ENCODE peak calls at places on chromosomes 13 and 19, in seven cellular contexts. One of them, this sample, is unnamed. For H3K36me3, the result is how much of the 10 kb centered on the place peaks cover.

GRCh38 chr19:38032951-38033350 is 125.9 kb downstream of the SIPA1L3 start:
- DNase-seq in OCI-LY7: no peak
- DNase-seq in stomach: no peak
- DNase-seq in effector memory CD4-positive, alpha-beta T cell: no peak
- DNase-seq in thoracic aorta: no peak
- DNase-seq in fibroblast of lung: peak
- DNase-seq in kidney: peak
- DNase-seq in this sample: no peak

GRCh38 chr19:51687791-51688664 is 5.1 kb upstream of the SPACA6 start:
- DNase-seq in OCI-LY7: no peak
- DNase-seq in stomach: peak
- DNase-seq in effector memory CD4-positive, alpha-beta T cell: no peak
- DNase-seq in thoracic aorta: peak
- DNase-seq in fibroblast of lung: peak
- DNase-seq in kidney: peak
- DNase-seq in this sample: peak

GRCh38 chr13:100646030-100646673 is 28.4 kb downstream of the TMTC4 start:
- DNase-seq in OCI-LY7: no peak
- DNase-seq in stomach: peak
- DNase-seq in effector memory CD4-positive, alpha-beta T cell: no peak
- DNase-seq in thoracic aorta: no peak
- DNase-seq in fibroblast of lung: peak
- DNase-seq in kidney: no peak
- DNase-seq in this sample: no peak

GRCh38 chr19:42528354-42529247 is at the start of gene CEACAM1:
- DNase-seq in OCI-LY7: peak
- DNase-seq in stomach: peak
- DNase-seq in effector memory CD4-positive, alpha-beta T cell: peak
- DNase-seq in thoracic aorta: no peak
- DNase-seq in fibroblast of lung: no peak
- DNase-seq in kidney: no peak
- DNase-seq in this sample: no peak

GRCh38 chr13:101700598-101700997 is 248.1 kb downstream of the ITGBL1 start:
- DNase-seq in OCI-LY7: no peak
- DNase-seq in stomach: no peak
- DNase-seq in effector memory CD4-positive, alpha-beta T cell: no peak
- DNase-seq in thoracic aorta: no peak
- DNase-seq in fibroblast of lung: peak
- DNase-seq in kidney: no peak
- DNase-seq in this sample: no peak

GRCh38 chr19:48945817-48946216 is 8.9 kb upstream of the BAX start:
- DNase-seq in OCI-LY7: no peak
- DNase-seq in stomach: no peak
- DNase-seq in effector memory CD4-positive, alpha-beta T cell: no peak
- DNase-seq in thoracic aorta: no peak
- DNase-seq in fibroblast of lung: no peak
- DNase-seq in kidney: peak
- DNase-seq in this sample: no peak

GRCh38 chr19:15316498-15316897 is 15.8 kb downstream of the BRD4 start:
- DNase-seq in OCI-LY7: peak
- DNase-seq in stomach: no peak
- DNase-seq in effector memory CD4-positive, alpha-beta T cell: no peak
- DNase-seq in thoracic aorta: no peak
- DNase-seq in fibroblast of lung: peak
- DNase-seq in kidney: no peak
- DNase-seq in this sample: no peak

GRCh38 chr13:62629618-62630017 is 1214.0 kb upstream of the PCDH20 start:
- DNase-seq in OCI-LY7: no peak
- DNase-seq in stomach: peak
- DNase-seq in effector memory CD4-positive, alpha-beta T cell: no peak
- DNase-seq in thoracic aorta: no peak
- DNase-seq in fibroblast of lung: no peak
- DNase-seq in kidney: no peak
- DNase-seq in this sample: no peak

GRCh38 chr19:47372603-47373002 is 23.5 kb downstream of the DHX34 start:
- DNase-seq in OCI-LY7: no peak
- DNase-seq in stomach: no peak
- DNase-seq in effector memory CD4-positive, alpha-beta T cell: no peak
- DNase-seq in thoracic aorta: no peak
- DNase-seq in fibroblast of lung: no peak
- DNase-seq in kidney: no peak
- DNase-seq in this sample: no peak
- H3K36me3 ChIP-seq in OCI-LY7: half or more
- H3K36me3 ChIP-seq in stomach: half or more
- H3K36me3 ChIP-seq in effector memory CD4-positive, alpha-beta T cell: half or more
- H3K36me3 ChIP-seq in thoracic aorta: half or more
- H3K36me3 ChIP-seq in fibroblast of lung: under half
- H3K36me3 ChIP-seq in kidney: under half
- H3K36me3 ChIP-seq in this sample: under half

GRCh38 chr19:4113398-4114088 is 10.4 kb downstream of the MAP2K2 start:
- DNase-seq in OCI-LY7: no peak
- DNase-seq in stomach: no peak
- DNase-seq in effector memory CD4-positive, alpha-beta T cell: no peak
- DNase-seq in thoracic aorta: no peak
- DNase-seq in fibroblast of lung: no peak
- DNase-seq in kidney: no peak
- DNase-seq in this sample: no peak

GRCh38 chr19:4115050-4115817 is 8.7 kb downstream of the MAP2K2 start:
- DNase-seq in OCI-LY7: peak
- DNase-seq in stomach: peak
- DNase-seq in effector memory CD4-positive, alpha-beta T cell: peak
- DNase-seq in thoracic aorta: no peak
- DNase-seq in fibroblast of lung: no peak
- DNase-seq in kidney: no peak
- DNase-seq in this sample: no peak

GRCh38 chr19:4114181-4114580 is 9.7 kb downstream of the MAP2K2 start:
- DNase-seq in OCI-LY7: no peak
- DNase-seq in stomach: no peak
- DNase-seq in effector memory CD4-positive, alpha-beta T cell: no peak
- DNase-seq in thoracic aorta: no peak
- DNase-seq in fibroblast of lung: no peak
- DNase-seq in kidney: no peak
- DNase-seq in this sample: no peak

GRCh38 chr19:4109626-4109945 is 14.3 kb downstream of the MAP2K2 start:
- DNase-seq in OCI-LY7: no peak
- DNase-seq in stomach: no peak
- DNase-seq in effector memory CD4-positive, alpha-beta T cell: no peak
- DNase-seq in thoracic aorta: no peak
- DNase-seq in fibroblast of lung: no peak
- DNase-seq in kidney: no peak
- DNase-seq in this sample: no peak

DNA sequence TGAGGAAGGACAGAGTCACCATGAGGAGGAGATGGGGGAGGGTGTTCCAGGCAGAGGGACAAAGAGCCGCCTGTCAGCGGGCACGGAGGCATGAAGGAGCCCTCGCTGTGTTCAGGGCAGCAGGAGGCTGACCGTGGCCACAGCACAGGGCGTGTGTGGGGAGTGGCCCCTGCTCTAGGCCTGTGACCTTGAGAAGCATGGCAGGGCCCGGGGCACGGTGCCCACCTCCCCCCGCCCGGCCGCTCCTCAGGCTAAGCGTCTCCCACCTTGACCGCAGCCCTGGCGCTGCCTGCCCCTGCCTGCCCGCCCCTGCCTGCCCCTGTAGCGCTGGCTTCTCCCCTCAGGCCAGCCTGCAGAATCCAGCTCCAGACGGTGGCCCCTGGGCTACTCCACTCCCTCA is 11.6 kb downstream of the MAP2K2 start:
- DNase-seq in OCI-LY7: no peak
- DNase-seq in stomach: no peak
- DNase-seq in effector memory CD4-positive, alpha-beta T cell: no peak
- DNase-seq in thoracic aorta: no peak
- DNase-seq in fibroblast of lung: no peak
- DNase-seq in kidney: no peak
- DNase-seq in this sample: no peak
- H3K36me3 ChIP-seq in OCI-LY7: half or more
- H3K36me3 ChIP-seq in stomach: half or more
- H3K36me3 ChIP-seq in effector memory CD4-positive, alpha-beta T cell: under half
- H3K36me3 ChIP-seq in thoracic aorta: under half
- H3K36me3 ChIP-seq in fibroblast of lung: under half
- H3K36me3 ChIP-seq in kidney: under half
- H3K36me3 ChIP-seq in this sample: under half

GRCh38 chr13:114008964-114009589 is 35.2 kb upstream of the C13orf46 start:
- DNase-seq in OCI-LY7: no peak
- DNase-seq in stomach: no peak
- DNase-seq in effector memory CD4-positive, alpha-beta T cell: no peak
- DNase-seq in thoracic aorta: no peak
- DNase-seq in fibroblast of lung: no peak
- DNase-seq in kidney: peak
- DNase-seq in this sample: no peak

GRCh38 chr13:114011226-114011625 is 37.4 kb upstream of the C13orf46 start:
- DNase-seq in OCI-LY7: no peak
- DNase-seq in stomach: no peak
- DNase-seq in effector memory CD4-positive, alpha-beta T cell: no peak
- DNase-seq in thoracic aorta: no peak
- DNase-seq in fibroblast of lung: no peak
- DNase-seq in kidney: peak
- DNase-seq in this sample: no peak

GRCh38 chr13:114010401-114011101 is 36.7 kb upstream of the C13orf46 start:
- DNase-seq in OCI-LY7: no peak
- DNase-seq in stomach: no peak
- DNase-seq in effector memory CD4-positive, alpha-beta T cell: no peak
- DNase-seq in thoracic aorta: no peak
- DNase-seq in fibroblast of lung: no peak
- DNase-seq in kidney: peak
- DNase-seq in this sample: no peak

GRCh38 chr13:114007566-114007965 is 33.7 kb upstream of the C13orf46 start:
- DNase-seq in OCI-LY7: no peak
- DNase-seq in stomach: no peak
- DNase-seq in effector memory CD4-positive, alpha-beta T cell: no peak
- DNase-seq in thoracic aorta: peak
- DNase-seq in fibroblast of lung: no peak
- DNase-seq in kidney: peak
- DNase-seq in this sample: no peak

DNA sequence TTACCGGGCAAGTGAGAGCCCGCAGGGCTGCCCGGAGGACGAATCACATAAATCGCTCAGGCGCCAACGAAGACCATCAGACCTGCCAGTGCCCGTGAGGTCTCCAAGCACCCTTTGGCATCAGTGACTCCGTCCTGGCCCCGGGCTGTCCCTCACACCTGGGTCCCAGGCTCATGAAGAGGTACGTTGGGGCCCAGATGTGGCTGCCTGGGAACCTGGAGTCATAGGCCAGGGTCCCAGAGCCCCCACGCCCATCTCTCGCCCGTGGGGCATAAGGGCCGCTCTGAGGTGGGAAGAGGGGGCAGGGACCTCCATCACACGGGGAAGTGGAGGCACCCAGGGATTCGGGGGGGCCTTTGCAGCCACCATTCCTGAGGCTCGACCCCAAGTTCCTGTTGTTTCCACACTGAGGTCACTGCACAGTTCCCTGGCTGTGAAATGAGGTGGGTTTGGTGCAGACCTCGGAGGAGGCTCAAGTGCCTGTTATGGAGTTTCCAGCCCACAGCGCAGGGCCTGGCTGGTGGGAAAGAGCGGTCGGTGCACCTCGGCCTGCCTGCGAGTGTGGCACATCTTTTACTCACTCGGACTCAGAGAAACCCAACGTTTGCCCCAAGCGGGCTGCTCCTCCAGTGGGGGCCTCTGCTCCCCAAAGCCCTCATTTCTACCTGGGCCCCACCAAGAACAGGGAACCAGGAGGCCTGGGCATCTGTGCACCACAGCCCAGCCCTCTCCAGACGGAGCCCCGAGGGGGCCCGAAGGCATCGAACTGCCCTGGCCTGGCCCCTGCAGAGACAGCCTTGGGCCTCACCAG is 35.9 kb upstream of the C13orf46 start:
- DNase-seq in OCI-LY7: no peak
- DNase-seq in stomach: no peak
- DNase-seq in effector memory CD4-positive, alpha-beta T cell: no peak
- DNase-seq in thoracic aorta: no peak
- DNase-seq in fibroblast of lung: no peak
- DNase-seq in kidney: peak
- DNase-seq in this sample: no peak
- H3K36me3 ChIP-seq in OCI-LY7: under half
- H3K36me3 ChIP-seq in stomach: under half
- H3K36me3 ChIP-seq in effector memory CD4-positive, alpha-beta T cell: half or more
- H3K36me3 ChIP-seq in thoracic aorta: under half
- H3K36me3 ChIP-seq in fibroblast of lung: under half
- H3K36me3 ChIP-seq in kidney: under half
- H3K36me3 ChIP-seq in this sample: under half

GRCh38 chr13:24493356-24493755 is 19.2 kb downstream of the PARP4 start:
- DNase-seq in OCI-LY7: no peak
- DNase-seq in stomach: no peak
- DNase-seq in effector memory CD4-positive, alpha-beta T cell: no peak
- DNase-seq in thoracic aorta: no peak
- DNase-seq in fibroblast of lung: peak
- DNase-seq in kidney: no peak
- DNase-seq in this sample: no peak
- H3K36me3 ChIP-seq in OCI-LY7: half or more
- H3K36me3 ChIP-seq in stomach: half or more
- H3K36me3 ChIP-seq in effector memory CD4-positive, alpha-beta T cell: half or more
- H3K36me3 ChIP-seq in thoracic aorta: half or more
- H3K36me3 ChIP-seq in fibroblast of lung: under half
- H3K36me3 ChIP-seq in kidney: under half
- H3K36me3 ChIP-seq in this sample: half or more

DNA sequence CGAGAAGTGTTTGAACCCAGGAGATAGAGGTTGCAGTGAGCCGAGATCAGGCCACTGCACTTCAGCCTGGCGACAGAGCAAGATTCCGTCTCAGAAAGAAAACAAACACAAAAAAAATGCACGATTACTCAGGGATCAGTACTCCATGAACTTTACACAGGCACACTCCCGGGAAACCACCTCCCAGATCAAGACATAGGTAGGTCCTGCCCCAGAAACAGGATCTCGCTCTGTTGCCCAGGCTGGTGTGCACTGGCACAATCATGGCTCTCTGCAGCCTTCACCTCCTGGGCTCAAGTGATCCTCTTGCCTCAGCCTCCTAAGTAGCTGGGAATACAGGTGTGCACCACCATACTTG is 11.2 kb downstream of the VASP start:
- DNase-seq in OCI-LY7: no peak
- DNase-seq in stomach: peak
- DNase-seq in effector memory CD4-positive, alpha-beta T cell: no peak
- DNase-seq in thoracic aorta: no peak
- DNase-seq in fibroblast of lung: no peak
- DNase-seq in kidney: no peak
- DNase-seq in this sample: no peak
- H3K36me3 ChIP-seq in OCI-LY7: under half
- H3K36me3 ChIP-seq in stomach: half or more
- H3K36me3 ChIP-seq in effector memory CD4-positive, alpha-beta T cell: under half
- H3K36me3 ChIP-seq in thoracic aorta: under half
- H3K36me3 ChIP-seq in fibroblast of lung: under half
- H3K36me3 ChIP-seq in kidney: under half
- H3K36me3 ChIP-seq in this sample: under half

DNA sequence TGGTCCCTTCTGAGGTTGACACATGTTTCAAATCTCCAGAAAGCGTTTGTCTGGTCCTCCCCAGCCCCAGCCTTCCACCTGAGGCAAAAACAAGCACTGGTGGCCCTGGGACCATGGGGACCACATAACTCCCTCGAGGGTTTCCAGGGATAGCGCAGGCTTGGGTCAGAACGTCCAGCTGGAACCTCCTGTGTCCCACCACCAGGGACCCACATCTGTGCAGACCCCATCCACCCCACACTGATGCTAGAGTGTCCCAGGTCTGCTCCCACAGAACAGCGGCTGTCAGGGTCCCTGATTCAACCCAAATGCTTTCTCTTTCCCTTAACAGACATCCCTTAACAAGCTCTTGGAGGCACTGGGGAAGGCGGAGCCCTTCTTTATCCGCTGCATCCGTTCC is 29.6 kb upstream of the USE1 start:
- DNase-seq in OCI-LY7: no peak
- DNase-seq in stomach: no peak
- DNase-seq in effector memory CD4-positive, alpha-beta T cell: no peak
- DNase-seq in thoracic aorta: no peak
- DNase-seq in fibroblast of lung: no peak
- DNase-seq in kidney: no peak
- DNase-seq in this sample: no peak
- H3K36me3 ChIP-seq in OCI-LY7: half or more
- H3K36me3 ChIP-seq in stomach: half or more
- H3K36me3 ChIP-seq in effector memory CD4-positive, alpha-beta T cell: under half
- H3K36me3 ChIP-seq in thoracic aorta: half or more
- H3K36me3 ChIP-seq in fibroblast of lung: under half
- H3K36me3 ChIP-seq in kidney: under half
- H3K36me3 ChIP-seq in this sample: under half